ENCODE peak calls at places on chromosome 7, in six cellular contexts. One of them, this sample, is unnamed.

GRCh38 chr7:103879411-103879810 is 110.0 kb downstream of the RELN start:
- DNase-seq in T-cell: no peak
- DNase-seq in CD8-positive, alpha-beta memory T cell: no peak
- DNase-seq in iris pigment epithelial cell: no peak
- DNase-seq in endothelial cell: no peak
- DNase-seq in fibroblast of the aortic adventitia: no peak
- DNase-seq in this sample: no peak

GRCh38 chr7:78139335-78139734 is 340.8 kb downstream of the PHTF2 start:
- DNase-seq in T-cell: no peak
- DNase-seq in CD8-positive, alpha-beta memory T cell: no peak
- DNase-seq in iris pigment epithelial cell: peak
- DNase-seq in endothelial cell: no peak
- DNase-seq in fibroblast of the aortic adventitia: peak
- DNase-seq in this sample: no peak

GRCh38 chr7:134174797-134175261 is 47.7 kb downstream of the LRGUK start:
- DNase-seq in T-cell: no peak
- DNase-seq in CD8-positive, alpha-beta memory T cell: no peak
- DNase-seq in iris pigment epithelial cell: peak
- DNase-seq in endothelial cell: no peak
- DNase-seq in fibroblast of the aortic adventitia: peak
- DNase-seq in this sample: no peak

GRCh38 chr7:99311702-99312101 is 14.0 kb upstream of the ARPC1A start:
- DNase-seq in T-cell: no peak
- DNase-seq in CD8-positive, alpha-beta memory T cell: no peak
- DNase-seq in iris pigment epithelial cell: no peak
- DNase-seq in endothelial cell: no peak
- DNase-seq in fibroblast of the aortic adventitia: no peak
- DNase-seq in this sample: no peak

GRCh38 chr7:39271386-39271785 is 293.7 kb downstream of the POU6F2 start:
- DNase-seq in T-cell: no peak
- DNase-seq in CD8-positive, alpha-beta memory T cell: no peak
- DNase-seq in iris pigment epithelial cell: peak
- DNase-seq in endothelial cell: no peak
- DNase-seq in fibroblast of the aortic adventitia: peak
- DNase-seq in this sample: no peak

GRCh38 chr7:4629287-4629905 is 52.7 kb upstream of the FOXK1 start:
- DNase-seq in T-cell: no peak
- DNase-seq in CD8-positive, alpha-beta memory T cell: no peak
- DNase-seq in iris pigment epithelial cell: no peak
- DNase-seq in endothelial cell: no peak
- DNase-seq in fibroblast of the aortic adventitia: no peak
- DNase-seq in this sample: no peak

GRCh38 chr7:108093341-108093740 is 36.8 kb downstream of the LAMB4 start:
- DNase-seq in T-cell: no peak
- DNase-seq in CD8-positive, alpha-beta memory T cell: no peak
- DNase-seq in iris pigment epithelial cell: peak
- DNase-seq in endothelial cell: no peak
- DNase-seq in fibroblast of the aortic adventitia: peak
- DNase-seq in this sample: no peak

GRCh38 chr7:85186521-85187241 is at the start of gene SEMA3D:
- DNase-seq in T-cell: no peak
- DNase-seq in CD8-positive, alpha-beta memory T cell: no peak
- DNase-seq in iris pigment epithelial cell: peak
- DNase-seq in endothelial cell: peak
- DNase-seq in fibroblast of the aortic adventitia: peak
- DNase-seq in this sample: no peak

GRCh38 chr7:69843653-69844052 is 245.4 kb downstream of the AUTS2 start:
- DNase-seq in T-cell: no peak
- DNase-seq in CD8-positive, alpha-beta memory T cell: no peak
- DNase-seq in iris pigment epithelial cell: no peak
- DNase-seq in endothelial cell: no peak
- DNase-seq in fibroblast of the aortic adventitia: no peak
- DNase-seq in this sample: no peak

GRCh38 chr7:102295346-102296178 is 8.9 kb downstream of the SH2B2 start:
- DNase-seq in T-cell: no peak
- DNase-seq in CD8-positive, alpha-beta memory T cell: no peak
- DNase-seq in iris pigment epithelial cell: no peak
- DNase-seq in endothelial cell: no peak
- DNase-seq in fibroblast of the aortic adventitia: no peak
- DNase-seq in this sample: no peak